ENCODE peak calls at places on chromosomes 13 and 19, in seven cellular contexts. G is activated T-helper 2 cell treated with anti-CD3 and anti-CD28 coated beads, Interferon-gamma antibody, Interleukin-2, Interleukin-4, amounts not matched to agents 10 μg/mL and 5 μg/mL and 100 μg/mL, durations not matched to agents 14 hours and 24 hours and 36 hours; Q is activated CD8-positive, alpha-beta T cell treated with anti-CD3 and anti-CD28 coated beads for 36 hours; V is left lung; D is Calu3; T is activated effector memory CD4-positive, alpha-beta T cell treated with anti-CD3 and anti-CD28 coated beads, Interleukin-2, amount 50 U/mL, for 16 hours; Y is brain microvascular endothelial cell. X is an unnamed sample.
A peak's percentile ranks its signal among the peaks of the same experiment; 100 is the strongest.

GRCh38 chr19:35253316-35254286 is 4.8 kb downstream of the LSR start:
- DNase-seq in G (no peak), Y (no peak), D (no peak), Q (no peak), V (peak; percentile 10), T (peak; percentile 47), X (no peak)

GRCh38 chr13:101307181-101307701 is 109.1 kb downstream of the NALCN start:
- DNase-seq in V (no peak), Y (peak; percentile 94), Q (no peak), T (no peak), G (no peak), D (no peak), X (no peak)

GRCh38 chr19:18091217-18091608 is 4.5 kb upstream of the IL12RB1 start:
- DNase-seq in Y (no peak), V (peak; percentile 87), T (peak; percentile 93), G (peak; percentile 71), D (no peak), Q (peak; percentile 96), X (no peak)

GRCh38 chr13:98879965-98880364 is 97.9 kb downstream of the DOCK9 start:
- DNase-seq in D (no peak), Q (no peak), V (no peak), Y (no peak), T (no peak), G (no peak), X (no peak)

GRCh38 chr19:41859213-41859617 is 840 bp upstream of the RPS19 start:
- DNase-seq in T (no peak), Y (no peak), G (no peak), D (no peak), Q (no peak), V (no peak), X (no peak)

GRCh38 chr19:10450853-10451609 is 30.7 kb downstream of the PDE4A start:
- DNase-seq in T (no peak), V (no peak), Q (peak; percentile 33), G (no peak), D (no peak), Y (no peak), X (peak; percentile 99)

GRCh38 chr19:33292595-33293254 is 9.6 kb downstream of the CEBPA start:
- DNase-seq in V (peak; percentile 77), G (no peak), Y (no peak), T (no peak), D (no peak), Q (no peak), X (no peak)

GRCh38 chr19:6056282-6056741 is 54.0 kb downstream of the RFX2 start:
- DNase-seq in V (no peak), D (peak; percentile 15), Y (no peak), Q (no peak), T (peak; percentile 50), G (no peak), X (no peak)

GRCh38 chr13:78102121-78102677 is 183.6 kb upstream of the EDNRB start:
- DNase-seq in G (no peak), Q (no peak), V (no peak), D (no peak), Y (peak; percentile 4), T (no peak), X (no peak)

GRCh38 chr13:29847501-29847983 is 2.9 kb downstream of the UBL3 start:
- DNase-seq in V (no peak), D (no peak), T (no peak), Y (peak; percentile 24), G (no peak), Q (peak; percentile 9), X (peak; percentile 85)

GRCh38 chr13:91232716-91233115 is 114.8 kb upstream of the MIR17HG start:
- DNase-seq in Q (no peak), Y (no peak), D (no peak), T (no peak), V (no peak), G (no peak), X (no peak)

GRCh38 chr13:113186061-113186900 is 22.2 kb downstream of the PCID2 start:
- DNase-seq in Q (peak; percentile 42), Y (peak; percentile 31), V (no peak), G (no peak), T (peak; percentile 71), D (no peak), X (no peak)

GRCh38 chr13:90448466-90449037 is 898.9 kb upstream of the MIR17HG start:
- DNase-seq in G (no peak), Q (no peak), D (no peak), Y (no peak), T (no peak), V (no peak), X (no peak)

GRCh38 chr13:48142437-48142836 is 47.5 kb upstream of the MED4 start:
- DNase-seq in Y (no peak), V (no peak), D (no peak), G (no peak), Q (no peak), T (no peak), X (no peak)

GRCh38 chr13:44816701-44817684 is 172.3 kb downstream of the NUFIP1 start:
- DNase-seq in D (peak; percentile 13), V (no peak), Y (peak; percentile 20), T (no peak), Q (no peak), G (no peak), X (no peak)

GRCh38 chr13:39415003-39415402 is 188.0 kb downstream of the LHFPL6 start:
- DNase-seq in D (no peak), T (no peak), Y (no peak), V (no peak), Q (no peak), G (no peak), X (no peak)

GRCh38 chr19:57759096-57759495 is 10.4 kb upstream of the ZNF586 start:
- DNase-seq in Y (no peak), V (no peak), G (no peak), D (no peak), T (no peak), Q (no peak), X (no peak)

GRCh38 chr19:512548-513365 is 5.5 kb downstream of the TPGS1 start:
- DNase-seq in Q (no peak), T (no peak), V (no peak), G (no peak), Y (no peak), D (no peak), X (no peak)

GRCh38 chr19:43902399-43902798 is 32.7 kb downstream of the ZNF45 start:
- DNase-seq in D (no peak), Y (no peak), V (no peak), Q (no peak), T (no peak), G (no peak), X (no peak)

GRCh38 chr13:28684257-28684656 is 25.3 kb downstream of the POMP start:
- DNase-seq in Y (no peak), D (no peak), V (no peak), Q (no peak), T (no peak), G (no peak), X (peak; percentile 18)

GRCh38 chr19:14476663-14477401 is 1.7 kb upstream of the PTGER1 start:
- DNase-seq in T (no peak), D (no peak), G (no peak), Y (peak; percentile 84), Q (peak; percentile 49), V (no peak), X (peak; percentile 92)

GRCh38 chr13:49210669-49211068 is 9.5 kb upstream of the MLNR start:
- DNase-seq in Q (no peak), Y (no peak), D (no peak), V (no peak), G (no peak), T (no peak), X (no peak)

GRCh38 chr19:52778811-52779210 is 7.8 kb downstream of the ZNF600 start:
- DNase-seq in D (no peak), G (peak; percentile 9), T (peak; percentile 75), Q (peak; percentile 79), V (no peak), Y (peak; percentile 0), X (no peak)

GRCh38 chr19:2476451-2477140 is 669 bp downstream of the GADD45B start:
- DNase-seq in V (peak; percentile 67), Y (peak; percentile 77), G (peak; percentile 66), T (peak; percentile 89), D (no peak), Q (peak; percentile 90), X (no peak)

GRCh38 chr19:39802958-39803357 is 24.3 kb downstream of the LEUTX start:
- DNase-seq in Q (no peak), Y (no peak), D (no peak), G (no peak), V (no peak), T (no peak), X (no peak)

GRCh38 chr19:10105241-10106099 is 692 bp upstream of the PPAN start:
- DNase-seq in Y (no peak), T (peak; percentile 92), D (no peak), Q (peak; percentile 95), G (peak; percentile 62), V (peak; percentile 36), X (no peak)

GRCh38 chr19:41335467-41335866 is 18.3 kb downstream of the TGFB1 start:
- DNase-seq in V (no peak), T (no peak), Y (no peak), G (no peak), D (no peak), Q (no peak), X (no peak)

GRCh38 chr19:16584825-16585801 is 12.9 kb upstream of the SLC35E1 start:
- DNase-seq in Y (no peak), G (no peak), V (no peak), D (no peak), T (peak; percentile 66), Q (no peak), X (no peak)

GRCh38 chr19:48770223-48770622 is 14.9 kb downstream of the FGF21 start:
- DNase-seq in G (no peak), Q (no peak), Y (peak; percentile 42), D (peak; percentile 24), V (no peak), T (no peak), X (peak; percentile 77)

GRCh38 chr19:54172764-54173699 is at the start of gene TMC4:
- DNase-seq in G (no peak), D (peak; percentile 95), Y (no peak), T (no peak), V (peak; percentile 75), Q (peak; percentile 22), X (peak; percentile 96)

GRCh38 chr13:60351816-60352215 is 45.2 kb upstream of the TDRD3 start:
- DNase-seq in G (no peak), T (no peak), V (no peak), Y (no peak), Q (no peak), D (no peak), X (no peak)

GRCh38 chr19:8325454-8325853 is 4.2 kb downstream of the RPS28 start:
- DNase-seq in D (no peak), V (no peak), Y (no peak), Q (no peak), T (no peak), G (no peak), X (no peak)

GRCh38 chr13:19023115-19023514 is 158.5 kb downstream of the TUBA3C start:
- DNase-seq in G (no peak), V (no peak), T (no peak), Y (no peak), Q (no peak), D (no peak), X (no peak)

GRCh38 chr13:48265217-48265815 is 32.3 kb downstream of the ITM2B start:
- DNase-seq in D (no peak), V (no peak), Q (peak; percentile 62), Y (no peak), T (no peak), G (no peak), X (no peak)

X was measured in SW480.